ENCODE peak calls at places on chromosomes 6 and 20, in four cellular contexts. One of them, this sample, is unnamed.

GRCh38 chr6:16402501-16402900 is 164.1 kb downstream of the GMPR start:
- DNase-seq in Caki2: no peak
- DNase-seq in HCT116: no peak
- DNase-seq in trophoblast cell: no peak
- DNase-seq in this sample: no peak

GRCh38 chr6:106731144-106731842 is 101.9 kb downstream of the QRSL1 start:
- DNase-seq in Caki2: peak
- DNase-seq in HCT116: no peak
- DNase-seq in trophoblast cell: no peak
- DNase-seq in this sample: no peak

GRCh38 chr20:34896086-34896551 is 19.7 kb downstream of the ACSS2 start:
- DNase-seq in Caki2: no peak
- DNase-seq in HCT116: no peak
- DNase-seq in trophoblast cell: no peak
- DNase-seq in this sample: no peak

GRCh38 chr20:58210398-58210747 is 18.1 kb downstream of the ANKRD60 start:
- DNase-seq in Caki2: no peak
- DNase-seq in HCT116: no peak
- DNase-seq in trophoblast cell: no peak
- DNase-seq in this sample: no peak

GRCh38 chr6:209432-210103 is 82.7 kb upstream of the DUSP22 start:
- DNase-seq in Caki2: no peak
- DNase-seq in HCT116: no peak
- DNase-seq in trophoblast cell: no peak
- DNase-seq in this sample: no peak

GRCh38 chr20:36887779-36888133 is 11.8 kb downstream of the TLDC2 start:
- DNase-seq in Caki2: no peak
- DNase-seq in HCT116: no peak
- DNase-seq in trophoblast cell: no peak
- DNase-seq in this sample: no peak

GRCh38 chr6:43386492-43386891 is 17.0 kb upstream of the ZNF318 start:
- DNase-seq in Caki2: no peak
- DNase-seq in HCT116: no peak
- DNase-seq in trophoblast cell: peak
- DNase-seq in this sample: no peak

GRCh38 chr6:38349795-38350194 is 289.9 kb downstream of the BTBD9 start:
- DNase-seq in Caki2: no peak
- DNase-seq in HCT116: no peak
- DNase-seq in trophoblast cell: no peak
- DNase-seq in this sample: no peak

GRCh38 chr6:70616728-70617260 is 50.1 kb downstream of the SDHAF4 start:
- DNase-seq in Caki2: no peak
- DNase-seq in HCT116: no peak
- DNase-seq in trophoblast cell: no peak
- DNase-seq in this sample: no peak

GRCh38 chr6:49514571-49515484 is 15.1 kb downstream of the GLYATL3 start:
- DNase-seq in Caki2: no peak
- DNase-seq in HCT116: no peak
- DNase-seq in trophoblast cell: no peak
- DNase-seq in this sample: no peak

This sample was measured in SW 1271.